ENCODE peak calls at places on chromosomes 4 and X, in ten cellular contexts. One of them, this sample, is unnamed.

GRCh38 chrX:78024349-78025108 is 55.1 kb upstream of the PGAM4 start:
- DNase-seq in breast epithelium: no peak
- DNase-seq in fibroblast of lung: peak; percentile 26
- DNase-seq in epithelial cell of esophagus: peak; percentile 28
- DNase-seq in H7: peak; percentile 65
- DNase-seq in GM12878: no peak
- DNase-seq in tibial artery: peak; percentile 20
- DNase-seq in pancreas: peak; percentile 71
- DNase-seq in testis: no peak
- DNase-seq in CD8-positive, alpha-beta memory T cell: peak; percentile 47
- DNase-seq in this sample: peak; percentile 48

GRCh38 chr4:146567396-146567795 is 45.7 kb upstream of the SLC10A7 start:
- DNase-seq in breast epithelium: no peak
- DNase-seq in fibroblast of lung: no peak
- DNase-seq in epithelial cell of esophagus: peak; percentile 47
- DNase-seq in H7: no peak
- DNase-seq in GM12878: no peak
- DNase-seq in tibial artery: no peak
- DNase-seq in pancreas: no peak
- DNase-seq in testis: no peak
- DNase-seq in CD8-positive, alpha-beta memory T cell: no peak
- DNase-seq in this sample: no peak

GRCh38 chr4:7772708-7773385 is 166.8 kb downstream of the AFAP1 start:
- DNase-seq in breast epithelium: peak; percentile 51
- DNase-seq in fibroblast of lung: peak; percentile 32
- DNase-seq in epithelial cell of esophagus: no peak
- DNase-seq in H7: peak; percentile 85
- DNase-seq in GM12878: no peak
- DNase-seq in tibial artery: peak; percentile 35
- DNase-seq in pancreas: no peak
- DNase-seq in testis: peak; percentile 76
- DNase-seq in CD8-positive, alpha-beta memory T cell: no peak
- DNase-seq in this sample: no peak

GRCh38 chr4:117691572-117692351 is 342.5 kb upstream of the NDST3 start:
- DNase-seq in breast epithelium: no peak
- DNase-seq in fibroblast of lung: no peak
- DNase-seq in epithelial cell of esophagus: no peak
- DNase-seq in H7: no peak
- DNase-seq in GM12878: no peak
- DNase-seq in tibial artery: no peak
- DNase-seq in pancreas: peak; percentile 27
- DNase-seq in testis: no peak
- DNase-seq in CD8-positive, alpha-beta memory T cell: no peak
- DNase-seq in this sample: no peak

GRCh38 chrX:151363316-151363715 is 33.7 kb upstream of the VMA21 start:
- DNase-seq in breast epithelium: no peak
- DNase-seq in fibroblast of lung: no peak
- DNase-seq in epithelial cell of esophagus: no peak
- DNase-seq in H7: no peak
- DNase-seq in GM12878: no peak
- DNase-seq in tibial artery: no peak
- DNase-seq in pancreas: no peak
- DNase-seq in testis: no peak
- DNase-seq in CD8-positive, alpha-beta memory T cell: no peak
- DNase-seq in this sample: no peak

GRCh38 chrX:70426286-70427278 is 3.5 kb downstream of the GDPD2 start:
- DNase-seq in breast epithelium: no peak
- DNase-seq in fibroblast of lung: no peak
- DNase-seq in epithelial cell of esophagus: no peak
- DNase-seq in H7: no peak
- DNase-seq in GM12878: no peak
- DNase-seq in tibial artery: no peak
- DNase-seq in pancreas: no peak
- DNase-seq in testis: no peak
- DNase-seq in CD8-positive, alpha-beta memory T cell: no peak
- DNase-seq in this sample: no peak

GRCh38 chr4:98929341-98930267 is 671 bp upstream of the EIF4E start:
- DNase-seq in breast epithelium: peak; percentile 58
- DNase-seq in fibroblast of lung: peak; percentile 93
- DNase-seq in epithelial cell of esophagus: peak; percentile 98
- DNase-seq in H7: no peak
- DNase-seq in GM12878: peak; percentile 78
- DNase-seq in tibial artery: peak; percentile 85
- DNase-seq in pancreas: no peak
- DNase-seq in testis: peak; percentile 49
- DNase-seq in CD8-positive, alpha-beta memory T cell: peak; percentile 34
- DNase-seq in this sample: no peak

GRCh38 chr4:6732441-6733357 is 16.7 kb downstream of the BLOC1S4 start:
- DNase-seq in breast epithelium: no peak
- DNase-seq in fibroblast of lung: peak; percentile 91
- DNase-seq in epithelial cell of esophagus: peak; percentile 87
- DNase-seq in H7: peak; percentile 56
- DNase-seq in GM12878: no peak
- DNase-seq in tibial artery: peak; percentile 65
- DNase-seq in pancreas: no peak
- DNase-seq in testis: peak; percentile 86
- DNase-seq in CD8-positive, alpha-beta memory T cell: no peak
- DNase-seq in this sample: no peak

GRCh38 chrX:46759645-46759974 is 692 bp upstream of the SLC9A7 start:
- DNase-seq in breast epithelium: no peak
- DNase-seq in fibroblast of lung: peak; percentile 5
- DNase-seq in epithelial cell of esophagus: no peak
- DNase-seq in H7: peak; percentile 14
- DNase-seq in GM12878: no peak
- DNase-seq in tibial artery: no peak
- DNase-seq in pancreas: no peak
- DNase-seq in testis: no peak
- DNase-seq in CD8-positive, alpha-beta memory T cell: no peak
- DNase-seq in this sample: no peak

GRCh38 chrX:774536-774935 is 143.9 kb downstream of the SHOX start:
- DNase-seq in breast epithelium: no peak
- DNase-seq in fibroblast of lung: no peak
- DNase-seq in epithelial cell of esophagus: no peak
- DNase-seq in H7: no peak
- DNase-seq in GM12878: no peak
- DNase-seq in tibial artery: no peak
- DNase-seq in pancreas: no peak
- DNase-seq in testis: no peak
- DNase-seq in CD8-positive, alpha-beta memory T cell: no peak
- DNase-seq in this sample: no peak

GRCh38 chrX:29992083-29992482 is 223.3 kb upstream of the MAGEB2 start:
- DNase-seq in breast epithelium: no peak
- DNase-seq in fibroblast of lung: no peak
- DNase-seq in epithelial cell of esophagus: no peak
- DNase-seq in H7: no peak
- DNase-seq in GM12878: no peak
- DNase-seq in tibial artery: no peak
- DNase-seq in pancreas: no peak
- DNase-seq in testis: no peak
- DNase-seq in CD8-positive, alpha-beta memory T cell: no peak
- DNase-seq in this sample: no peak

GRCh38 chrX:2177541-2177940 is 323.2 kb downstream of the DHRSX start:
- DNase-seq in breast epithelium: no peak
- DNase-seq in fibroblast of lung: no peak
- DNase-seq in epithelial cell of esophagus: no peak
- DNase-seq in H7: no peak
- DNase-seq in GM12878: no peak
- DNase-seq in tibial artery: no peak
- DNase-seq in pancreas: no peak
- DNase-seq in testis: no peak
- DNase-seq in CD8-positive, alpha-beta memory T cell: no peak
- DNase-seq in this sample: no peak

DNA sequence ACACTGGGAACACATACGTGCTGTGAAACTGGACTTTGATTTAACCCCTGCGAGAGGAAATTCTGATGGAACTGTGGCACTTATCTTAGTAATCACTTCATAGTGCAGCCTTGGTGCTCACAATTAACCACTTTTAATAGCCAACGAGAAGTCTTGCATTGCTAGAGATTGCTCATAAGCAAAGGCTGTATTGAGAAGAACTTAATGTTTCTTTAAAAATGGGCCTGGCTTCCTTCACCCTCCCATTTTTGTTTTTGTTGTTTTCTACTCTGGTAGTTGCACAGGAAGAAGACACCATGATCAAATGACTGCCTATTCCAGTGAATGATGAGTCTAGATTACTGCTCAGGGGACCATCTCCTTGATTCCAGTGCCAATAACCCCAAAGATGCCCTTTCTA is 52.5 kb upstream of the NKAP start:
- DNase-seq in breast epithelium: no peak
- DNase-seq in fibroblast of lung: no peak
- DNase-seq in epithelial cell of esophagus: no peak
- DNase-seq in H7: no peak
- DNase-seq in GM12878: no peak
- DNase-seq in tibial artery: no peak
- DNase-seq in pancreas: no peak
- DNase-seq in testis: no peak
- DNase-seq in CD8-positive, alpha-beta memory T cell: no peak
- DNase-seq in this sample: no peak
- H3K4me3 ChIP-seq in breast epithelium: no peak overlapping the region
- H3K4me3 ChIP-seq in fibroblast of lung: no peak overlapping the region
- H3K4me3 ChIP-seq in epithelial cell of esophagus: no peak overlapping the region
- H3K4me3 ChIP-seq in H7: no peak overlapping the region
- H3K4me3 ChIP-seq in GM12878: no peak overlapping the region
- H3K4me3 ChIP-seq in tibial artery: no peak overlapping the region
- H3K4me3 ChIP-seq in pancreas: no peak overlapping the region
- H3K4me3 ChIP-seq in testis: no peak overlapping the region
- H3K4me3 ChIP-seq in CD8-positive, alpha-beta memory T cell: no peak overlapping the region
- H3K4me3 ChIP-seq in this sample: no peak overlapping the region

GRCh38 chrX:6981718-6982406 is 165.7 kb upstream of the STS start:
- DNase-seq in breast epithelium: no peak
- DNase-seq in fibroblast of lung: no peak
- DNase-seq in epithelial cell of esophagus: no peak
- DNase-seq in H7: no peak
- DNase-seq in GM12878: no peak
- DNase-seq in tibial artery: no peak
- DNase-seq in pancreas: no peak
- DNase-seq in testis: no peak
- DNase-seq in CD8-positive, alpha-beta memory T cell: no peak
- DNase-seq in this sample: no peak

GRCh38 chrX:6989858-6990257 is 157.7 kb upstream of the STS start:
- DNase-seq in breast epithelium: no peak
- DNase-seq in fibroblast of lung: no peak
- DNase-seq in epithelial cell of esophagus: peak; percentile 0
- DNase-seq in H7: no peak
- DNase-seq in GM12878: no peak
- DNase-seq in tibial artery: no peak
- DNase-seq in pancreas: no peak
- DNase-seq in testis: no peak
- DNase-seq in CD8-positive, alpha-beta memory T cell: no peak
- DNase-seq in this sample: no peak

GRCh38 chrX:6990552-6991193 is 156.8 kb upstream of the STS start:
- DNase-seq in breast epithelium: no peak
- DNase-seq in fibroblast of lung: no peak
- DNase-seq in epithelial cell of esophagus: peak; percentile 24
- DNase-seq in H7: no peak
- DNase-seq in GM12878: no peak
- DNase-seq in tibial artery: no peak
- DNase-seq in pancreas: no peak
- DNase-seq in testis: no peak
- DNase-seq in CD8-positive, alpha-beta memory T cell: no peak
- DNase-seq in this sample: no peak

DNA sequence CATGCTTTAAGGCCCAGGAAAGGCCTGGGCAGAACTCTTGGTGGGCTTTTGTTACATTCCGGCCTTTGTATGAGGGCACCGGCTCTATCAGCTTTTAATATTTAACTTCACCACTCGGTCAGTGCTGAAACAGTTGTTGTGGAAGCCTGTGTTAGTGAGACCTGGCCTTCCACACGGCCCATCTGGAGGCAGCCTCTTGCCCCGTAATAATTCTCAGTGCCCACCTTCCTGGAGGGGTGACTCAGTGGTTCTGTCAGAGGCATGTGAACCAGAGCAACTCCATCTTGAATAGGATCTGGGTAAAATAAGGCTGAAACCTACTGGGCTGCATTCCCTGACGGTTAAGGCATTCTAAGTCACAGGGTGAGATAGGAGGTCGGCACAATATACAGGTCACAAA is 162.0 kb upstream of the STS start:
- DNase-seq in breast epithelium: no peak
- DNase-seq in fibroblast of lung: no peak
- DNase-seq in epithelial cell of esophagus: no peak
- DNase-seq in H7: no peak
- DNase-seq in GM12878: no peak
- DNase-seq in tibial artery: no peak
- DNase-seq in pancreas: no peak
- DNase-seq in testis: no peak
- DNase-seq in CD8-positive, alpha-beta memory T cell: no peak
- DNase-seq in this sample: no peak
- H3K4me3 ChIP-seq in breast epithelium: no peak overlapping the region
- H3K4me3 ChIP-seq in fibroblast of lung: no peak overlapping the region
- H3K4me3 ChIP-seq in epithelial cell of esophagus: no peak overlapping the region
- H3K4me3 ChIP-seq in H7: no peak overlapping the region
- H3K4me3 ChIP-seq in GM12878: no peak overlapping the region
- H3K4me3 ChIP-seq in tibial artery: no peak overlapping the region
- H3K4me3 ChIP-seq in pancreas: no peak overlapping the region
- H3K4me3 ChIP-seq in testis: no peak overlapping the region
- H3K4me3 ChIP-seq in CD8-positive, alpha-beta memory T cell: no peak overlapping the region
- H3K4me3 ChIP-seq in this sample: no peak overlapping the region

GRCh38 chrX:40169193-40170086 is 71.7 kb upstream of the BCOR start:
- DNase-seq in breast epithelium: no peak
- DNase-seq in fibroblast of lung: peak; percentile 81
- DNase-seq in epithelial cell of esophagus: peak; percentile 72
- DNase-seq in H7: peak; percentile 92
- DNase-seq in GM12878: no peak
- DNase-seq in tibial artery: no peak
- DNase-seq in pancreas: peak; percentile 42
- DNase-seq in testis: peak; percentile 79
- DNase-seq in CD8-positive, alpha-beta memory T cell: peak; percentile 79
- DNase-seq in this sample: peak; percentile 94
- H3K4me3 ChIP-seq in breast epithelium: no peak overlapping the region
- H3K4me3 ChIP-seq in fibroblast of lung: no peak overlapping the region
- H3K4me3 ChIP-seq in epithelial cell of esophagus: no peak overlapping the region
- H3K4me3 ChIP-seq in H7: peak overlapping the region; percentile 24
- H3K4me3 ChIP-seq in GM12878: peak overlapping the region; percentile 49
- H3K4me3 ChIP-seq in tibial artery: no peak overlapping the region
- H3K4me3 ChIP-seq in pancreas: no peak overlapping the region
- H3K4me3 ChIP-seq in testis: no peak overlapping the region
- H3K4me3 ChIP-seq in CD8-positive, alpha-beta memory T cell: peak overlapping the region; percentile 50
- H3K4me3 ChIP-seq in this sample: peak overlapping the region; percentile 11

DNA sequence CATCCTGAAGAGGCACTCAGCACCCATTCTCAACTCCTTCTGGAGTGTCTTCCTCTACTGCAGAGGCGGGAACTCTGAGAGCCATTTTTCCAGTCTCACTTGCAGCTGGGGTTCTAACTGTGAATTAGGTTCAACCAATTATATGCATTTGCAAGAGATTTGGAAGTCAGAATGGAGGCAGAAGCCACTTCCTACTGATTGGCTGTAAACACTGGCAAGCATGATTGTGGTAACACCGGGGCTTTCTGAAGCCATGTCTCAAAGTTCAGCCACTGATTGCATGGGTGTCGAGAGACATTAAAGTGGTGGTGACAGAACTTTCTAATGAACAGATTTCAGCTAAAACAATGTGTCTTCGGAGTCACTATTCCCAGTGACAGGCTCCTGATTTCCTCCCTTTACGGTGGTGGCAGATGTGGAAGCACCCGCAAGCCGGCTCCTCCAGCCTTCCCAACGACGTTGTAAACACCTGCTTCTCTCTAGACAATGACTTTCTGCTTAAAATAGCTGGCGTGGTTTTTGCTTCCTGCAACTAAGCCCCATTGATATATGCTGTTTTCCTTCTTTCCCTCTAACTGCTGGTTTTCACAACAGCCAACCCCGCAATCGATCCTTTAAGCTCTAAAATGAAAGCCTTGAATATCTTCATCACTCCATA is 92.0 kb downstream of the IRF2 start:
- DNase-seq in breast epithelium: no peak
- DNase-seq in fibroblast of lung: no peak
- DNase-seq in epithelial cell of esophagus: no peak
- DNase-seq in H7: no peak
- DNase-seq in GM12878: peak; percentile 53
- DNase-seq in tibial artery: no peak
- DNase-seq in pancreas: no peak
- DNase-seq in testis: no peak
- DNase-seq in CD8-positive, alpha-beta memory T cell: no peak
- DNase-seq in this sample: no peak
- H3K4me3 ChIP-seq in breast epithelium: no peak overlapping the region
- H3K4me3 ChIP-seq in fibroblast of lung: no peak overlapping the region
- H3K4me3 ChIP-seq in epithelial cell of esophagus: no peak overlapping the region
- H3K4me3 ChIP-seq in H7: no peak overlapping the region
- H3K4me3 ChIP-seq in GM12878: peak overlapping the region; percentile 57
- H3K4me3 ChIP-seq in tibial artery: no peak overlapping the region
- H3K4me3 ChIP-seq in pancreas: no peak overlapping the region
- H3K4me3 ChIP-seq in testis: no peak overlapping the region
- H3K4me3 ChIP-seq in CD8-positive, alpha-beta memory T cell: no peak overlapping the region
- H3K4me3 ChIP-seq in this sample: no peak overlapping the region